ENCODE peak calls at places on chromosomes 1 and 21, in six cellular contexts. One of them, this sample, is unnamed.

GRCh38 chr1:245045087-245045881 is 109.5 kb upstream of the KIF26B start:
- DNase-seq in IMR-90: peak
- DNase-seq in SK-N-SH: no peak
- DNase-seq in K562: no peak
- DNase-seq in A549: peak
- DNase-seq in HepG2: peak
- DNase-seq in this sample: no peak

GRCh38 chr1:1862905-1863547 is 27.9 kb downstream of the GNB1 start:
- DNase-seq in A549: no peak
- DNase-seq in SK-N-SH: no peak
- DNase-seq in K562: no peak
- DNase-seq in IMR-90: peak
- DNase-seq in HepG2: no peak
- DNase-seq in this sample: no peak

GRCh38 chr1:200317236-200317635 is 92.6 kb downstream of the ZNF281 start:
- DNase-seq in A549: peak
- DNase-seq in SK-N-SH: no peak
- DNase-seq in K562: no peak
- DNase-seq in IMR-90: peak
- DNase-seq in HepG2: no peak
- DNase-seq in this sample: no peak

GRCh38 chr21:45382698-45383000 is 22.3 kb upstream of the COL18A1 start:
- DNase-seq in HepG2: no peak
- DNase-seq in IMR-90: no peak
- DNase-seq in SK-N-SH: no peak
- DNase-seq in K562: no peak
- DNase-seq in A549: no peak
- DNase-seq in this sample: no peak

GRCh38 chr1:172390243-172390619 is 30.3 kb upstream of the C1orf105 start:
- DNase-seq in IMR-90: no peak
- DNase-seq in K562: no peak
- DNase-seq in A549: no peak
- DNase-seq in SK-N-SH: no peak
- DNase-seq in HepG2: peak
- DNase-seq in this sample: no peak

GRCh38 chr1:214321686-214322453 is 40.9 kb downstream of the SMYD2 start:
- DNase-seq in A549: no peak
- DNase-seq in IMR-90: no peak
- DNase-seq in HepG2: no peak
- DNase-seq in SK-N-SH: no peak
- DNase-seq in K562: no peak
- DNase-seq in this sample: peak

GRCh38 chr1:15760520-15761211 is 2.1 kb downstream of the FBLIM1 start:
- DNase-seq in K562: no peak
- DNase-seq in SK-N-SH: peak
- DNase-seq in A549: no peak
- DNase-seq in HepG2: no peak
- DNase-seq in IMR-90: peak
- DNase-seq in this sample: no peak

GRCh38 chr1:229717774-229718173 is 91.7 kb downstream of the URB2 start:
- DNase-seq in A549: peak
- DNase-seq in HepG2: peak
- DNase-seq in K562: no peak
- DNase-seq in IMR-90: no peak
- DNase-seq in SK-N-SH: no peak
- DNase-seq in this sample: no peak

GRCh38 chr1:109771712-109772657 is 8.3 kb upstream of the EPS8L3 start:
- DNase-seq in K562: no peak
- DNase-seq in A549: no peak
- DNase-seq in IMR-90: no peak
- DNase-seq in SK-N-SH: no peak
- DNase-seq in HepG2: peak
- DNase-seq in this sample: no peak

GRCh38 chr1:18384477-18384876 is 96.3 kb upstream of the KLHDC7A start:
- DNase-seq in SK-N-SH: no peak
- DNase-seq in IMR-90: no peak
- DNase-seq in HepG2: no peak
- DNase-seq in K562: no peak
- DNase-seq in A549: no peak
- DNase-seq in this sample: no peak

GRCh38 chr21:17371470-17371869 is 141.4 kb upstream of the CXADR start:
- DNase-seq in K562: no peak
- DNase-seq in HepG2: no peak
- DNase-seq in SK-N-SH: no peak
- DNase-seq in IMR-90: peak
- DNase-seq in A549: no peak
- DNase-seq in this sample: no peak

GRCh38 chr1:234597894-234598293 is 12.1 kb downstream of the IRF2BP2 start:
- DNase-seq in K562: peak
- DNase-seq in A549: peak
- DNase-seq in IMR-90: peak
- DNase-seq in HepG2: peak
- DNase-seq in SK-N-SH: peak
- DNase-seq in this sample: no peak

GRCh38 chr1:226325178-226325577 is 16.2 kb upstream of the LIN9 start:
- DNase-seq in SK-N-SH: no peak
- DNase-seq in IMR-90: no peak
- DNase-seq in A549: peak
- DNase-seq in HepG2: no peak
- DNase-seq in K562: no peak
- DNase-seq in this sample: no peak

GRCh38 chr1:198234511-198235251 is 77.9 kb downstream of the NEK7 start:
- DNase-seq in K562: no peak
- DNase-seq in A549: no peak
- DNase-seq in HepG2: no peak
- DNase-seq in IMR-90: peak
- DNase-seq in SK-N-SH: no peak
- DNase-seq in this sample: no peak

GRCh38 chr1:109895720-109896504 is 14.7 kb upstream of the CSF1 start:
- DNase-seq in IMR-90: peak
- DNase-seq in A549: no peak
- DNase-seq in HepG2: peak
- DNase-seq in K562: peak
- DNase-seq in SK-N-SH: no peak
- DNase-seq in this sample: no peak

GRCh38 chr1:203439086-203439620 is 36.5 kb upstream of the PRELP start:
- DNase-seq in IMR-90: no peak
- DNase-seq in HepG2: no peak
- DNase-seq in K562: no peak
- DNase-seq in A549: no peak
- DNase-seq in SK-N-SH: no peak
- DNase-seq in this sample: no peak

GRCh38 chr1:32352831-32353383 is 9.4 kb downstream of the FAM229A start:
- DNase-seq in K562: no peak
- DNase-seq in A549: no peak
- DNase-seq in HepG2: no peak
- DNase-seq in IMR-90: no peak
- DNase-seq in SK-N-SH: no peak
- DNase-seq in this sample: no peak

GRCh38 chr1:32353431-32353830 is 8.9 kb downstream of the FAM229A start:
- DNase-seq in HepG2: no peak
- DNase-seq in SK-N-SH: no peak
- DNase-seq in A549: no peak
- DNase-seq in K562: no peak
- DNase-seq in IMR-90: no peak
- DNase-seq in this sample: no peak

GRCh38 chr1:32350785-32351076 is 11.6 kb downstream of the FAM229A start:
- DNase-seq in IMR-90: no peak
- DNase-seq in A549: no peak
- DNase-seq in HepG2: no peak
- DNase-seq in K562: no peak
- DNase-seq in SK-N-SH: no peak
- DNase-seq in this sample: no peak

GRCh38 chr1:32351077-32351858 is 11.0 kb downstream of the FAM229A start:
- DNase-seq in IMR-90: peak
- DNase-seq in SK-N-SH: peak
- DNase-seq in A549: peak
- DNase-seq in HepG2: peak
- DNase-seq in K562: peak
- DNase-seq in this sample: peak

GRCh38 chr1:32351859-32352745 is 10.2 kb downstream of the FAM229A start:
- DNase-seq in SK-N-SH: peak
- DNase-seq in A549: peak
- DNase-seq in K562: peak
- DNase-seq in IMR-90: peak
- DNase-seq in HepG2: peak
- DNase-seq in this sample: no peak
- TF ChIP-seq SMC3 in SK-N-SH: no peak
- TF ChIP-seq SMC3 in A549: no peak
- TF ChIP-seq SMC3 in K562: no peak
- TF ChIP-seq SMC3 in IMR-90: no peak
- TF ChIP-seq SMC3 in HepG2: no peak
- TF ChIP-seq SMC3 in this sample: no peak

GRCh38 chr1:6426321-6426971 is 1.9 kb downstream of the ESPN start:
- DNase-seq in IMR-90: no peak
- DNase-seq in HepG2: no peak
- DNase-seq in K562: peak
- DNase-seq in SK-N-SH: no peak
- DNase-seq in A549: no peak
- DNase-seq in this sample: no peak

GRCh38 chr1:6425671-6426070 is 1.1 kb downstream of the ESPN start:
- DNase-seq in IMR-90: no peak
- DNase-seq in K562: no peak
- DNase-seq in HepG2: no peak
- DNase-seq in A549: no peak
- DNase-seq in SK-N-SH: no peak
- DNase-seq in this sample: no peak

GRCh38 chr1:6424000-6424565 is 493 bp upstream of the ESPN start:
- DNase-seq in A549: no peak
- DNase-seq in HepG2: no peak
- DNase-seq in SK-N-SH: peak
- DNase-seq in K562: peak
- DNase-seq in IMR-90: no peak
- DNase-seq in this sample: no peak

GRCh38 chr1:6423321-6423999 is 1.1 kb upstream of the ESPN start:
- DNase-seq in SK-N-SH: peak
- DNase-seq in HepG2: no peak
- DNase-seq in K562: peak
- DNase-seq in IMR-90: no peak
- DNase-seq in A549: peak
- DNase-seq in this sample: no peak

GRCh38 chr1:6424619-6425593 is at the start of gene ESPN:
- DNase-seq in K562: peak
- DNase-seq in SK-N-SH: peak
- DNase-seq in IMR-90: no peak
- DNase-seq in HepG2: no peak
- DNase-seq in A549: no peak
- DNase-seq in this sample: no peak
- TF ChIP-seq SMC3 in K562: no peak
- TF ChIP-seq SMC3 in SK-N-SH: no peak
- TF ChIP-seq SMC3 in IMR-90: no peak
- TF ChIP-seq SMC3 in HepG2: no peak
- TF ChIP-seq SMC3 in A549: no peak
- TF ChIP-seq SMC3 in this sample: no peak

GRCh38 chr1:40030528-40031135 is 9.9 kb upstream of the CAP1 start:
- DNase-seq in IMR-90: peak
- DNase-seq in SK-N-SH: no peak
- DNase-seq in A549: no peak
- DNase-seq in K562: no peak
- DNase-seq in HepG2: no peak
- DNase-seq in this sample: no peak
- TF ChIP-seq SMC3 in IMR-90: no peak
- TF ChIP-seq SMC3 in SK-N-SH: no peak
- TF ChIP-seq SMC3 in A549: no peak
- TF ChIP-seq SMC3 in K562: no peak
- TF ChIP-seq SMC3 in HepG2: no peak
- TF ChIP-seq SMC3 in this sample: no peak

DNA sequence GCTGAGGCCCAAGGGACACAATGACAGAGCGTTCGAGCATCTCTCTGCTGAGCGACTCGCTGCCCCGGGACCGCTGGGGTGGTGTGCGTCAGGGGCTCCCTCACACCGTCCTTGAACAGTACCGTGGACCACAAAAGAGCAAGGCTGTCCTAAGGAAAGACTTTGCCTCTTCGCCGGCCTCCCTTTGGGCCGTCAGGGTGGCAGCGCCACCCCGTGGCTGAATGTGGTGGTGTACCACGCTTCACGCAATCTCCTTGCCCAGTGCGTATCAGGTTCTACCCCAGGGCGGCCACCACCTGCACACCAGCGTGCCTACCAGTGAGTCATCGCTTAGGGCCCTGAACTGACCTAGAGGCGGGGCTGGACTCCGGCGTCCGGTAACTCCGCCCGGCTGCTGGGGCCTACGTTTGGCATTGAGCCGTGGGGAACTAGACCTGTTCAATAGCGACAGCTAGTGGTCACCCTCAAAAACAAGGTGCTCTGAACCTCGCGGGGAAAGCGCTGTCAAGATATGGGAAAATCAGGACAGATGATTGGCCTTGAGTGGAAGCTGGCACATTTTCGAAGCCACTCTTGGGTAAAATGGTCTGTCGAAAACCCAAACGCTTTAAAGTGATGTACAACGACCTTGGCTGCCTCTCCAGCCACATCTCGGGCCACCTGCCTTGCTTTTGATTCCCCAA is 8.1 kb upstream of the TRAF3IP3 start:
- DNase-seq in A549: peak
- DNase-seq in K562: peak
- DNase-seq in IMR-90: peak
- DNase-seq in HepG2: peak
- DNase-seq in SK-N-SH: no peak
- DNase-seq in this sample: peak
- TF ChIP-seq SMC3 in A549: peak
- TF ChIP-seq SMC3 in K562: peak
- TF ChIP-seq SMC3 in IMR-90: peak
- TF ChIP-seq SMC3 in HepG2: no peak
- TF ChIP-seq SMC3 in SK-N-SH: no peak
- TF ChIP-seq SMC3 in this sample: peak

DNA sequence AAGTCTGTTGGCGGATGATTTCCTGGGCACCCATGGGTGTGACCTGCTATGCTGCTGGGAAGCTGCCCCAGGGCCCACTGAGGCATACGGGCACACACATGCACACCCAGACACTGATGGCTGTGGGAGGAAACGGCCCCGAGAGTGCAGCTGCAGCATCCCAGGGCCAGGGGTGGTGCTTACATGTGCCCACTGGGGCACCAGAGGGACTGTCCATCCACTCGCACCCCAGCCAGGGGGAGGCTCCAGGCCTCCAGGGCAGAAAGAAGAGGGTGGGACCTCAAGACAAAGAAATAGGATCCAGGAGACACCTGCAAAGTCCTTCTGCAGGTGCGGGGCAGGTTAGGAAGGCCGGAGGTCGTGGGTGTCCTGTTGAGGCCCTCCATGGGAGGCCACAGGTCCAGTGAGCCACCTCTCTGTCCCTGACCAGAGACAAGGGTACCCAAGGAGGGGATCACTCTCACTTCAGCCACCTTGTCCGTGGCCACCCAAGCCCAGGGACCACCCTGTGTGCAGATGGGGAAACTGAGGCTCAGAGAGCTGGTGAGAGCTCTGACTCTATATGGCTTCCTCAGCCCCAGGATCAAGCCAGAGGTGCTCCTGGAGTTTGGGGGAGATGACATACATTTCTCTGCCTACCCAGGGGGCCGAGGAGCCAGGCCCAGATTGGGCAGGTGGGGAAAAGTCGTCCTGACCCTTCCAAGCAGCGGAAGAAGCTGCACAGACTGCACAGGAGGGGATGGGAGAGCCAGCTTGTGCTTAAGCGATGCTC is 57.1 kb downstream of the WNT9A start:
- DNase-seq in IMR-90: no peak
- DNase-seq in A549: no peak
- DNase-seq in K562: no peak
- DNase-seq in HepG2: no peak
- DNase-seq in SK-N-SH: peak
- DNase-seq in this sample: no peak
- TF ChIP-seq SMC3 in IMR-90: no peak
- TF ChIP-seq SMC3 in A549: no peak
- TF ChIP-seq SMC3 in K562: no peak
- TF ChIP-seq SMC3 in HepG2: no peak
- TF ChIP-seq SMC3 in SK-N-SH: no peak
- TF ChIP-seq SMC3 in this sample: no peak